ENCODE peak calls at places on chromosome 9, in four cellular contexts. U, H, B and E are unnamed samples.
A peak's percentile ranks its signal among the peaks of the same experiment; 100 is the strongest.

GRCh38 chr9:127776919-127777280 is 1.6 kb downstream of the SH2D3C start:
- DNase-seq in U (no peak), H (no peak), B (no peak), E (no peak)

GRCh38 chr9:121640076-121640475 is 11.4 kb upstream of the DAB2IP start:
- DNase-seq in U (no peak), H (peak; percentile 89), B (peak; percentile 81), E (peak; percentile 68)

GRCh38 chr9:5630038-5630507 is 1.2 kb downstream of the RIC1 start:
- DNase-seq in U (no peak), H (peak; percentile 28), B (no peak), E (no peak)

GRCh38 chr9:35776018-35776417 is 15.4 kb upstream of the NPR2 start:
- DNase-seq in U (no peak), H (no peak), B (no peak), E (no peak)

GRCh38 chr9:12204512-12204911 is 488.7 kb upstream of the TYRP1 start:
- DNase-seq in U (no peak), H (no peak), B (no peak), E (no peak)

GRCh38 chr9:98192503-98193335 is at the start of gene CORO2A:
- DNase-seq in U (no peak), H (peak; percentile 82), B (peak; percentile 83), E (peak; percentile 62)

GRCh38 chr9:127021664-127022337 is 100.6 kb downstream of the ANGPTL2 start:
- DNase-seq in U (peak; percentile 99), H (peak; percentile 49), B (peak; percentile 70), E (no peak)

GRCh38 chr9:94948567-94949235 is 222.2 kb downstream of the AOPEP start:
- DNase-seq in U (no peak), H (no peak), B (no peak), E (no peak)

GRCh38 chr9:125361837-125362531 is 100.4 kb downstream of the GAPVD1 start:
- DNase-seq in U (no peak), H (no peak), B (peak; percentile 33), E (no peak)

GRCh38 chr9:93942176-93942575 is 13.0 kb downstream of the BARX1 start:
- DNase-seq in U (no peak), H (no peak), B (no peak), E (no peak)

GRCh38 chr9:129572517-129572916 is 48.4 kb downstream of the C9orf50 start:
- DNase-seq in U (no peak), H (no peak), B (no peak), E (no peak)

GRCh38 chr9:109751253-109751652 is 28.7 kb upstream of the PALM2AKAP2 start:
- DNase-seq in U (no peak), H (no peak), B (no peak), E (no peak)

GRCh38 chr9:123113185-123113584 is 79.7 kb downstream of the GPR21 start:
- DNase-seq in U (no peak), H (no peak), B (no peak), E (no peak)

GRCh38 chr9:87973791-87974292 is 491 bp downstream of the CDK20 start:
- DNase-seq in U (no peak), H (no peak), B (no peak), E (no peak)

GRCh38 chr9:32423371-32423770 is 38.9 kb downstream of the ACO1 start:
- DNase-seq in U (no peak), H (no peak), B (no peak), E (no peak)

GRCh38 chr9:10806873-10807272 is 194.1 kb upstream of the PTPRD start:
- DNase-seq in U (no peak), H (no peak), B (no peak), E (no peak)

GRCh38 chr9:112831281-112831851 is 59.3 kb downstream of the SLC46A2 start:
- DNase-seq in U (no peak), H (peak; percentile 85), B (no peak), E (no peak)

GRCh38 chr9:88322906-88323566 is 65.2 kb upstream of the SPIN1 start:
- DNase-seq in U (no peak), H (peak; percentile 20), B (no peak), E (no peak)

GRCh38 chr9:97312556-97312955 is 5.1 kb downstream of the CCDC180 start:
- DNase-seq in U (no peak), H (no peak), B (no peak), E (no peak)

GRCh38 chr9:30967484-30967883 is 1417.0 kb upstream of the ACO1 start:
- DNase-seq in U (no peak), H (no peak), B (no peak), E (no peak)

GRCh38 chr9:114804504-114804903 is 1.3 kb downstream of the TNFSF15 start:
- DNase-seq in U (no peak), H (peak; percentile 84), B (no peak), E (no peak)

GRCh38 chr9:95129651-95130291 is 187.7 kb downstream of the FANCC start:
- DNase-seq in U (no peak), H (no peak), B (no peak), E (no peak)

GRCh38 chr9:28073278-28073677 is 500.0 kb upstream of the C9orf72 start:
- DNase-seq in U (no peak), H (peak; percentile 20), B (peak; percentile 29), E (peak; percentile 16)

GRCh38 chr9:1170918-1171317 is 120.8 kb downstream of the DMRT2 start:
- DNase-seq in U (no peak), H (no peak), B (no peak), E (no peak)

GRCh38 chr9:88623698-88624097 is 88.7 kb downstream of the NXNL2 start:
- DNase-seq in U (no peak), H (no peak), B (no peak), E (no peak)

GRCh38 chr9:134454386-134454978 is 128.2 kb downstream of the RXRA start:
- DNase-seq in U (no peak), H (no peak), B (no peak), E (no peak)

GRCh38 chr9:110950041-110950645 is 88.1 kb downstream of the LPAR1 start:
- DNase-seq in U (no peak), H (no peak), B (no peak), E (no peak)

GRCh38 chr9:81411961-81412360 is 277.4 kb downstream of the TLE1 start:
- DNase-seq in U (no peak), H (no peak), B (no peak), E (no peak)

GRCh38 chr9:2809692-2810423 is 34.0 kb downstream of the PUM3 start:
- DNase-seq in U (peak; percentile 89), H (no peak), B (no peak), E (no peak)

GRCh38 chr9:18684608-18685317 is 210.8 kb downstream of the ADAMTSL1 start:
- DNase-seq in U (no peak), H (no peak), B (no peak), E (no peak)

GRCh38 chr9:134388289-134388808 is 62.1 kb downstream of the RXRA start:
- DNase-seq in U (no peak), H (no peak), B (no peak), E (no peak)

GRCh38 chr9:107784235-107784958 is 294.8 kb upstream of the KLF4 start:
- DNase-seq in U (peak; percentile 57), H (no peak), B (no peak), E (no peak)

GRCh38 chr9:27499481-27499880 is 24.6 kb upstream of the IFNK start:
- DNase-seq in U (no peak), H (no peak), B (no peak), E (no peak)

GRCh38 chr9:92712767-92713166 is 42.8 kb upstream of the IPPK start:
- DNase-seq in U (no peak), H (no peak), B (no peak), E (no peak)
- TF ChIP-seq CTCF in U (no peak), H (no peak), B (no peak), E (no peak)

DNA sequence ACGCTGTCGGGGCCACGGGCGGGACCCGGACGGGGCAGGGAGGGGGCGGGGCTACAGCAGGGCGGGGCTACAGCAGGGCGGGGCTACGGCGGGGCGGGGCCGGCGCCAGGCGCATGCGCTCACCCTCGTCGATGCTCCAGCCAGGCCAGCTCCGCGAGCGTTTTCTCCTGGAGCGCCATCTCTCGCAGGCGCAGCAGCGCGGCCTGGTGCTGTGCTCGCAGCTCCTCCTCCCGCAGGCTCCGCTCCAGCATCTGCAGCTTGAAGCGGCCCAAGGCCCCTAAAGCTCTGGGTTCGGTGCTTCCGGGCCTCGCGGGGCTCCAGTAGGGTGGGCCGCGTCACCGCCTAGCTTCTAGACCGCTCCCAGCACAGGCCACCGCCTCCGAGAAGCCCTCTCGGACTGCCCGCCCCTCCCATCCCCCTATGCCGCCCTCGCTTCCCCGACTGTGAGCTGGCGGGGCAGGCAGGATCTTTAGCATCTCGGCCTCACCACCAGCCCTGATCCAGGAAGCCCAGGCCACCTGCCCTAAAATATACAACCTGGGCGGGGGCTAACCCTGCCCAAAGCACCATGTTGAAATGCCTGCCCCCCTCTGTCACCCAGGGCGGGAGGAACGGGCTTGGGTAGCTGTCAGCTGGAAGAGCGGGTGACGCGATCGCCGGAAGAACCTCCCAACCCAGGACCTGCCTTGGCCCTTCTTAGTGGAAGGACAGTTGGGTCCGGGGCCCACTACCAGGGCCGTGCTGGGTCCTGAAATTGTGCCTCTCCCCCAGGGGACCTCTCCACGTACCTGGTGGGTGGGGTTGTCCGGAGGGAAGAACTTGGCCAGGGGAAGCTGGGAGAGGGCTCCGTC is 21.9 kb upstream of the QSOX2 start:
- DNase-seq in U (peak; percentile 54), H (peak; percentile 82), B (peak; percentile 86), E (peak; percentile 76)
- TF ChIP-seq CTCF in U (peak; percentile 43), H (no peak), B (no peak), E (no peak)

GRCh38 chr9:119365291-119366027 is 3.8 kb downstream of the BRINP1 start:
- DNase-seq in U (no peak), H (no peak), B (peak; percentile 72), E (peak; percentile 65)
- TF ChIP-seq CTCF in U (peak; percentile 42), H (peak; percentile 27), B (peak; percentile 72), E (peak; percentile 78)

GRCh38 chr9:79236466-79236865 is 335.3 kb upstream of the TLE4 start:
- DNase-seq in U (no peak), H (no peak), B (no peak), E (no peak)

GRCh38 chr9:79237861-79238260 is 333.9 kb upstream of the TLE4 start:
- DNase-seq in U (no peak), H (no peak), B (no peak), E (no peak)

GRCh38 chr9:79233542-79233941 is 338.2 kb upstream of the TLE4 start:
- DNase-seq in U (peak; percentile 20), H (no peak), B (peak; percentile 26), E (no peak)
- TF ChIP-seq CTCF in U (peak; percentile 50), H (no peak), B (peak; percentile 37), E (peak; percentile 49)

DNA sequence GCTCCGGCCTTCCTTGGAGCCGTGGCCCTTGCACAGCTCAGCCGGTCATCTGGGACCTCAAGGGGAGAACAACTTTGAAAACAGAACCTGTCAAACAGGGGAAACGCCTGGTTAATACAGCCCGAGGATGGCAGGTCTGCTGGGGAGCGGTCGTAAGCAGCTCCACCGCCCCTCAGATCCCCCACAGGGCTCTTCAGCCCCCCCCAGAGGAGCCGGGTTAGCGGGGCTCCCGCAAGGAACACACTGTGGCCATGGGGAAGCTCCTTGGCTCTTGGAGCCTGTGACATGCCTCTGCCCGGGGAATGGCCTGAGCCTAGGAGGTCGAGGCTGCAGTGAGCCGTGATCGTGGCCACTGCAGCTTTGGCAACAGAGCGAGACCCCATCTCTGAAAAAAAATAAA is 6.8 kb downstream of the TMEM250 start:
- DNase-seq in U (no peak), H (no peak), B (no peak), E (no peak)
- TF ChIP-seq CTCF in U (no peak), H (no peak), B (no peak), E (no peak)